ENCODE peak calls at places on chromosome 7, in ten cellular contexts. X, D, A, F, Z, M, P, N, Q and W are unnamed samples.

GRCh38 chr7:35467456-35467978 is 213.6 kb upstream of the TBX20 start:
- DNase-seq in X (no peak), D (no peak), A (no peak), F (no peak), Z (no peak), M (no peak), P (no peak), N (no peak), Q (no peak), W (no peak)

GRCh38 chr7:64628192-64628591 is 37.7 kb upstream of the ZNF107 start:
- DNase-seq in X (no peak), D (no peak), A (no peak), F (no peak), Z (no peak), M (no peak), P (no peak), N (no peak), Q (no peak), W (no peak)

GRCh38 chr7:30382607-30383006 is 96.0 kb downstream of the NOD1 start:
- DNase-seq in X (no peak), D (no peak), A (no peak), F (no peak), Z (no peak), M (no peak), P (no peak), N (no peak), Q (no peak), W (no peak)

GRCh38 chr7:13016633-13017324 is 329.3 kb downstream of the ARL4A start:
- DNase-seq in X (peak; percentile 4), D (no peak), A (no peak), F (no peak), Z (no peak), M (peak; percentile 55), P (no peak), N (no peak), Q (peak; percentile 17), W (no peak)

GRCh38 chr7:25852249-25852994 is 299.6 kb upstream of the NFE2L3 start:
- DNase-seq in X (no peak), D (peak; percentile 36), A (peak; percentile 48), F (no peak), Z (no peak), M (no peak), P (no peak), N (no peak), Q (no peak), W (no peak)

GRCh38 chr7:116588641-116589594 is 64.1 kb downstream of the CAV1 start:
- DNase-seq in X (peak; percentile 85), D (no peak), A (no peak), F (no peak), Z (no peak), M (peak; percentile 52), P (no peak), N (peak; percentile 91), Q (no peak), W (no peak)

GRCh38 chr7:22156205-22156604 is 200.7 kb downstream of the RAPGEF5 start:
- DNase-seq in X (peak; percentile 82), D (no peak), A (no peak), F (no peak), Z (no peak), M (peak; percentile 75), P (no peak), N (peak; percentile 68), Q (peak; percentile 84), W (no peak)

GRCh38 chr7:82810558-82811259 is 352.0 kb downstream of the PCLO start:
- DNase-seq in X (peak; percentile 78), D (no peak), A (no peak), F (no peak), Z (peak; percentile 23), M (peak; percentile 84), P (no peak), N (peak; percentile 85), Q (peak; percentile 2), W (no peak)

GRCh38 chr7:132240262-132240661 is 336.0 kb downstream of the PLXNA4 start:
- DNase-seq in X (peak; percentile 47), D (no peak), A (no peak), F (no peak), Z (no peak), M (no peak), P (no peak), N (no peak), Q (no peak), W (no peak)

GRCh38 chr7:142088022-142088714 is 23.4 kb upstream of the MGAM2 start:
- DNase-seq in X (no peak), D (no peak), A (no peak), F (peak; percentile 15), Z (peak; percentile 87), M (no peak), P (no peak), N (peak; percentile 20), Q (no peak), W (no peak)

GRCh38 chr7:132145466-132145865 is 430.8 kb downstream of the PLXNA4 start:
- DNase-seq in X (peak; percentile 95), D (no peak), A (no peak), F (peak; percentile 27), Z (peak; percentile 63), M (peak; percentile 64), P (no peak), N (peak; percentile 93), Q (peak; percentile 80), W (no peak)

GRCh38 chr7:130910949-130911944 is 177.2 kb upstream of the KLF14 start:
- DNase-seq in X (peak; percentile 71), D (no peak), A (no peak), F (no peak), Z (no peak), M (peak; percentile 51), P (no peak), N (peak; percentile 74), Q (no peak), W (no peak)

GRCh38 chr7:11228515-11228914 is 254.8 kb downstream of the PHF14 start:
- DNase-seq in X (no peak), D (peak; percentile 63), A (peak; percentile 88), F (no peak), Z (no peak), M (peak; percentile 14), P (no peak), N (no peak), Q (no peak), W (peak; percentile 75)

GRCh38 chr7:45657890-45658715 is 83.9 kb downstream of the ADCY1 start:
- DNase-seq in X (no peak), D (no peak), A (no peak), F (no peak), Z (no peak), M (no peak), P (no peak), N (no peak), Q (no peak), W (no peak)

GRCh38 chr7:12884856-12885440 is 197.5 kb downstream of the ARL4A start:
- DNase-seq in X (no peak), D (no peak), A (no peak), F (no peak), Z (no peak), M (peak; percentile 45), P (no peak), N (peak; percentile 54), Q (no peak), W (no peak)

GRCh38 chr7:1413936-1414639 is 45.2 kb downstream of the MICALL2 start:
- DNase-seq in X (no peak), D (no peak), A (no peak), F (no peak), Z (no peak), M (no peak), P (no peak), N (no peak), Q (no peak), W (no peak)

GRCh38 chr7:52500796-52501195 is 534.6 kb upstream of the POM121L12 start:
- DNase-seq in X (no peak), D (no peak), A (no peak), F (no peak), Z (no peak), M (no peak), P (no peak), N (no peak), Q (no peak), W (no peak)

GRCh38 chr7:28759373-28760013 is 198.6 kb downstream of the TRIL start:
- DNase-seq in X (no peak), D (no peak), A (no peak), F (no peak), Z (no peak), M (no peak), P (no peak), N (no peak), Q (no peak), W (no peak)

GRCh38 chr7:28813238-28813962 is 144.7 kb downstream of the TRIL start:
- DNase-seq in X (no peak), D (no peak), A (peak; percentile 33), F (no peak), Z (no peak), M (no peak), P (no peak), N (peak; percentile 34), Q (no peak), W (peak; percentile 33)

GRCh38 chr7:100888529-100888987 is 957 bp downstream of the UFSP1 start:
- DNase-seq in X (no peak), D (no peak), A (no peak), F (no peak), Z (no peak), M (no peak), P (no peak), N (no peak), Q (no peak), W (no peak)

GRCh38 chr7:118609207-118609606 is 384.7 kb downstream of the ANKRD7 start:
- DNase-seq in X (no peak), D (no peak), A (no peak), F (no peak), Z (no peak), M (no peak), P (no peak), N (no peak), Q (no peak), W (no peak)

GRCh38 chr7:16509829-16510228 is 16.8 kb upstream of the LRRC72 start:
- DNase-seq in X (no peak), D (no peak), A (no peak), F (no peak), Z (no peak), M (no peak), P (no peak), N (no peak), Q (no peak), W (no peak)

GRCh38 chr7:46218461-46219202 is 297.6 kb upstream of the IGFBP3 start:
- DNase-seq in X (peak; percentile 9), D (no peak), A (no peak), F (no peak), Z (no peak), M (no peak), P (no peak), N (no peak), Q (no peak), W (no peak)

GRCh38 chr7:151664268-151664667 is 144.6 kb upstream of the RHEB start:
- DNase-seq in X (no peak), D (no peak), A (no peak), F (no peak), Z (no peak), M (no peak), P (no peak), N (no peak), Q (no peak), W (no peak)